ENCODE peak calls at places on chromosomes 13 and 19, in six cellular contexts. B is GM23338; R is fibroblast of lung; J is KBM-7; D is nephron progenitor cell; V is stimulated activated CD8-positive, alpha-beta memory T cell treated with anti-CD3 and anti-CD28 coated beads, Interleukin-4, amount 100 ng/mL, for 1 hour. G is an unnamed sample.

GRCh38 chr13:29847501-29847983 is 2.9 kb downstream of the UBL3 start:
- DNase-seq in B (no peak), R (peak), D (peak), J (peak), V (no peak), G (peak)

GRCh38 chr13:107324416-107325204 is 756.7 kb upstream of the ARGLU1 start:
- DNase-seq in V (no peak), J (no peak), R (no peak), B (no peak), D (no peak), G (no peak)

GRCh38 chr13:112617754-112618375 is 29.9 kb upstream of the TUBGCP3 start:
- DNase-seq in J (no peak), B (no peak), R (no peak), V (no peak), D (no peak), G (no peak)

GRCh38 chr13:37029617-37030016 is 29.0 kb downstream of the EXOSC8 start:
- DNase-seq in J (no peak), V (no peak), D (no peak), R (peak), B (no peak), G (no peak)

GRCh38 chr19:36030264-36031148 is 2.2 kb downstream of the CLIP3 start:
- DNase-seq in B (peak), D (no peak), J (no peak), R (peak), V (no peak), G (no peak)

GRCh38 chr13:27960362-27961226 is 8.5 kb downstream of the CDX2 start:
- DNase-seq in R (no peak), V (no peak), B (peak), J (peak), D (peak), G (peak)

GRCh38 chr19:28705008-28705407 is 507.9 kb downstream of the UQCRFS1 start:
- DNase-seq in V (no peak), J (no peak), D (no peak), B (peak), R (peak), G (peak)

GRCh38 chr19:58544591-58545285 is 874 bp downstream of the TRIM28 start:
- DNase-seq in D (peak), B (peak), R (peak), J (no peak), V (peak), G (no peak)

GRCh38 chr19:13959962-13960862 is 7.9 kb downstream of the DCAF15 start:
- DNase-seq in J (peak), V (no peak), D (peak), B (peak), R (no peak), G (no peak)

GRCh38 chr19:19067276-19068072 is 3.7 kb downstream of the SLC25A42 start:
- DNase-seq in V (no peak), B (no peak), J (no peak), D (no peak), R (no peak), G (no peak)

GRCh38 chr13:25149670-25150069 is 22.4 kb downstream of the AMER2 start:
- DNase-seq in D (no peak), B (no peak), J (no peak), V (no peak), R (no peak), G (no peak)

GRCh38 chr19:3369337-3370213 is 3.2 kb downstream of the NFIC start:
- DNase-seq in B (peak), D (peak), V (no peak), J (no peak), R (peak), G (no peak)

GRCh38 chr13:39712626-39713025 is 57.2 kb downstream of the COG6 start:
- DNase-seq in V (no peak), B (no peak), R (no peak), D (no peak), J (no peak), G (no peak)

GRCh38 chr13:100827489-100828000 is 152.9 kb upstream of the TMTC4 start:
- DNase-seq in V (no peak), R (no peak), D (no peak), B (no peak), J (no peak), G (no peak)

GRCh38 chr13:46288570-46289259 is 77.0 kb downstream of the LRRC63 start:
- DNase-seq in D (peak), B (peak), R (peak), V (no peak), J (peak), G (peak)

GRCh38 chr13:114161644-114162532 is 17.2 kb upstream of the CFAP97D2 start:
- DNase-seq in J (peak), R (peak), V (no peak), D (no peak), B (no peak), G (peak)

GRCh38 chr13:106493569-106493968 is 41.9 kb downstream of the EFNB2 start:
- DNase-seq in B (no peak), J (peak), D (no peak), R (no peak), V (no peak), G (no peak)

GRCh38 chr13:23428183-23428528 is 5.3 kb downstream of the SACS start:
- DNase-seq in J (no peak), B (no peak), D (no peak), V (no peak), R (peak), G (no peak)

GRCh38 chr19:15680923-15681322 is 8.0 kb downstream of the CYP4F12 start:
- DNase-seq in V (no peak), R (no peak), B (no peak), J (no peak), D (no peak), G (no peak)

GRCh38 chr19:6476155-6476895 is 5.3 kb downstream of the DENND1C start:
- DNase-seq in B (peak), V (peak), J (no peak), R (peak), D (peak), G (peak)

GRCh38 chr13:80630685-80631121 is 289.8 kb upstream of the SPRY2 start:
- DNase-seq in B (no peak), J (no peak), D (no peak), V (no peak), R (peak), G (no peak)

GRCh38 chr13:91203430-91203829 is 144.1 kb upstream of the MIR17HG start:
- DNase-seq in D (no peak), B (no peak), V (no peak), J (no peak), R (no peak), G (no peak)

GRCh38 chr19:610071-610800 is 20.6 kb downstream of the HCN2 start:
- DNase-seq in R (no peak), J (peak), V (no peak), D (no peak), B (no peak), G (no peak)

GRCh38 chr13:87084192-87084591 is 587.0 kb upstream of the SLITRK5 start:
- DNase-seq in V (no peak), R (no peak), D (no peak), B (peak), J (no peak), G (no peak)

G was measured in ELF-1.